ENCODE peak calls at places on chromosome 17, in seven cellular contexts. G is WTC11; X is activated CD4-positive, alpha-beta T cell treated with anti-CD3 and anti-CD28 coated beads, Interleukin-2, amount 50 U/mL, for 48 hours; L is testis; V is AG20443; E is stimulated activated CD8-positive, alpha-beta memory T cell treated with anti-CD3 and anti-CD28 coated beads, Interleukin-4, amount 100 ng/mL, for 1 hour; S is D341Med. A is an unnamed sample.

GRCh38 chr17:55323518-55324295 is 58.9 kb downstream of the HLF start:
- DNase-seq in L (no peak), G (no peak), X (no peak), E (no peak), S (no peak), V (no peak), A (no peak)

GRCh38 chr17:17077101-17077500 is 34.8 kb downstream of the MPRIP start:
- DNase-seq in E (no peak), L (no peak), S (no peak), V (no peak), X (no peak), G (no peak), A (no peak)

GRCh38 chr17:51121620-51122472 is 1.2 kb upstream of the SPAG9 start:
- DNase-seq in G (peak; percentile 45), L (peak; percentile 93), X (peak; percentile 95), E (peak; percentile 56), V (peak; percentile 93), S (peak; percentile 56), A (peak; percentile 94)

GRCh38 chr17:79944821-79945391 is 90.8 kb downstream of the TBC1D16 start:
- DNase-seq in V (no peak), G (peak; percentile 12), S (no peak), E (no peak), L (no peak), X (no peak), A (peak; percentile 10)

GRCh38 chr17:43353364-43353763 is 45.4 kb upstream of the ARL4D start:
- DNase-seq in S (no peak), E (no peak), V (no peak), X (no peak), G (no peak), L (no peak), A (no peak)

GRCh38 chr17:72558971-72559476 is 438.2 kb downstream of the SOX9 start:
- DNase-seq in G (no peak), L (no peak), E (no peak), V (no peak), X (no peak), S (no peak), A (no peak)

GRCh38 chr17:29726721-29727252 is 104.1 kb upstream of the CORO6 start:
- DNase-seq in S (peak; percentile 62), G (no peak), L (no peak), X (no peak), V (no peak), E (no peak), A (no peak)

GRCh38 chr17:57597531-57598453 is 147.3 kb downstream of the CCDC182 start:
- DNase-seq in S (peak; percentile 77), E (no peak), L (peak; percentile 74), X (peak; percentile 53), G (peak; percentile 80), V (peak; percentile 83), A (peak; percentile 73)

GRCh38 chr17:75703191-75703590 is 18.1 kb upstream of the ITGB4 start:
- DNase-seq in G (no peak), V (no peak), E (no peak), X (no peak), S (no peak), L (no peak), A (no peak)

GRCh38 chr17:51165680-51166197 is 472 bp upstream of the NME2 start:
- DNase-seq in V (peak; percentile 41), E (no peak), X (no peak), S (peak; percentile 92), G (peak; percentile 38), L (no peak), A (no peak)

GRCh38 chr17:76752006-76752405 is 14.1 kb downstream of the MFSD11 start:
- DNase-seq in G (no peak), X (no peak), V (no peak), S (no peak), E (no peak), L (no peak), A (no peak)

GRCh38 chr17:683499-684254 is 31.0 kb downstream of the VPS53 start:
- DNase-seq in L (no peak), X (no peak), G (no peak), S (no peak), E (no peak), V (no peak), A (no peak)

GRCh38 chr17:81371910-81372760 is 23.1 kb upstream of the BAHCC1 start:
- DNase-seq in V (peak; percentile 75), X (no peak), L (peak; percentile 85), E (no peak), S (no peak), G (peak; percentile 60), A (peak; percentile 66)

GRCh38 chr17:59311051-59311468 is 20.4 kb upstream of the YPEL2 start:
- DNase-seq in V (peak; percentile 71), S (peak; percentile 79), E (no peak), L (peak; percentile 59), G (peak; percentile 18), X (peak; percentile 30), A (peak; percentile 54)

GRCh38 chr17:61314368-61315078 is 85.1 kb upstream of the TBX2 start:
- DNase-seq in X (no peak), L (peak; percentile 78), G (no peak), E (no peak), S (no peak), V (peak; percentile 73), A (peak; percentile 40)

GRCh38 chr17:83125515-83126274 is 46.3 kb downstream of the METRNL start:
- DNase-seq in E (no peak), V (peak; percentile 85), X (no peak), S (no peak), G (no peak), L (peak; percentile 73), A (no peak)

GRCh38 chr17:55430531-55431228 is 9.0 kb upstream of the MMD start:
- DNase-seq in G (no peak), S (peak; percentile 44), X (no peak), V (no peak), E (no peak), L (no peak), A (no peak)

GRCh38 chr17:4340914-4341615 is 25.4 kb downstream of the UBE2G1 start:
- DNase-seq in G (no peak), E (no peak), X (no peak), L (no peak), S (no peak), V (peak; percentile 67), A (no peak)

GRCh38 chr17:80833952-80834895 is 157.4 kb upstream of the CHMP6 start:
- DNase-seq in G (no peak), V (peak; percentile 92), S (no peak), X (no peak), E (no peak), L (peak; percentile 60), A (peak; percentile 88)

GRCh38 chr17:6843241-6843890 is 11.8 kb upstream of the TEKT1 start:
- DNase-seq in V (peak; percentile 40), S (no peak), X (no peak), E (no peak), G (no peak), L (no peak), A (no peak)

GRCh38 chr17:78959803-78960202 is 19.9 kb downstream of the LGALS3BP start:
- DNase-seq in L (no peak), S (no peak), X (no peak), V (no peak), E (no peak), G (no peak), A (no peak)

GRCh38 chr17:1147664-1148063 is 32.1 kb downstream of the ABR start:
- DNase-seq in V (peak; percentile 50), X (no peak), S (peak; percentile 69), L (peak; percentile 72), G (peak; percentile 83), E (no peak), A (no peak)

GRCh38 chr17:78022425-78022824 is 63.9 kb downstream of the TNRC6C start:
- DNase-seq in E (no peak), X (no peak), L (no peak), S (no peak), G (no peak), V (peak; percentile 74), A (no peak)

GRCh38 chr17:80315517-80316182 is 55.0 kb downstream of the RNF213 start:
- DNase-seq in E (no peak), L (no peak), V (no peak), G (no peak), S (no peak), X (no peak), A (no peak)

A was measured in adrenal gland.